ENCODE peak calls at places on chromosomes 6 and 20, in eight cellular contexts. G, F, X, Z, Y, R, I and W are unnamed samples.

GRCh38 chr20:50413088-50413500 is 97.1 kb upstream of the PTPN1 start:
- DNase-seq in X (no peak), Z (peak; percentile 44), I (no peak), G (no peak), Y (no peak), R (no peak), F (peak; percentile 77), W (no peak)

GRCh38 chr6:14440891-14441358 is 323.4 kb downstream of the CD83 start:
- DNase-seq in F (no peak), R (no peak), Z (no peak), I (no peak), Y (no peak), G (no peak), X (no peak), W (no peak)

GRCh38 chr6:145562771-145563615 is 172.3 kb downstream of the EPM2A start:
- DNase-seq in I (no peak), F (no peak), Z (no peak), R (no peak), Y (no peak), X (no peak), G (no peak), W (peak; percentile 48)

GRCh38 chr6:157172088-157172768 is 151.1 kb downstream of the TMEM242 start:
- DNase-seq in G (no peak), X (no peak), R (no peak), F (no peak), Z (no peak), I (no peak), Y (no peak), W (no peak)

GRCh38 chr6:98487612-98488011 is 346.8 kb upstream of the POU3F2 start:
- DNase-seq in F (no peak), X (no peak), G (no peak), Z (no peak), Y (peak; percentile 64), R (no peak), I (no peak), W (no peak)

GRCh38 chr20:48350291-48350988 is 477.4 kb downstream of the PREX1 start:
- DNase-seq in G (no peak), Z (peak; percentile 56), I (no peak), X (peak; percentile 57), R (no peak), F (peak; percentile 22), Y (peak; percentile 62), W (no peak)

GRCh38 chr6:92479821-92480220 is 939.5 kb downstream of the EPHA7 start:
- DNase-seq in Y (no peak), R (no peak), I (no peak), X (no peak), G (no peak), Z (no peak), F (peak; percentile 1), W (no peak)

GRCh38 chr6:166418691-166419143 is 36.0 kb upstream of the MPC1 start:
- DNase-seq in G (no peak), Y (no peak), F (no peak), X (no peak), Z (no peak), I (no peak), R (no peak), W (no peak)

GRCh38 chr20:40966103-40966502 is 62.5 kb upstream of the TOP1 start:
- DNase-seq in F (no peak), Z (no peak), I (no peak), X (no peak), R (no peak), Y (peak; percentile 53), G (no peak), W (no peak)

GRCh38 chr20:49508435-49509199 is 26.1 kb upstream of the KCNB1 start:
- DNase-seq in I (no peak), R (no peak), G (peak; percentile 13), F (peak; percentile 62), Z (peak; percentile 50), X (peak; percentile 42), Y (peak; percentile 76), W (no peak)

GRCh38 chr6:85551264-85551663 is 42.4 kb downstream of the SNX14 start:
- DNase-seq in F (no peak), R (no peak), I (no peak), Y (peak; percentile 2), G (no peak), X (peak; percentile 72), Z (no peak), W (no peak)

GRCh38 chr6:4071330-4071729 is 7.6 kb downstream of the FAM217A start:
- DNase-seq in Y (no peak), F (no peak), X (no peak), Z (no peak), G (no peak), R (no peak), I (no peak), W (no peak)

GRCh38 chr6:7060769-7061516 is 46.8 kb upstream of the RREB1 start:
- DNase-seq in Z (no peak), X (no peak), G (no peak), I (no peak), R (no peak), F (no peak), Y (no peak), W (no peak)

GRCh38 chr6:34195726-34196115 is 41.0 kb upstream of the HMGA1 start:
- DNase-seq in F (no peak), G (no peak), I (no peak), Y (no peak), R (peak; percentile 26), Z (no peak), X (peak; percentile 19), W (peak; percentile 50)

GRCh38 chr6:64439274-64439673 is 803.7 kb downstream of the PHF3 start:
- DNase-seq in G (no peak), F (no peak), Y (no peak), I (no peak), Z (no peak), R (no peak), X (no peak), W (no peak)

GRCh38 chr6:5438882-5439584 is 177.7 kb downstream of the FARS2 start:
- DNase-seq in I (no peak), R (no peak), F (no peak), Z (peak; percentile 65), G (no peak), X (no peak), Y (no peak), W (no peak)

GRCh38 chr6:26594730-26595632 is 1.8 kb upstream of the ABT1 start:
- DNase-seq in Z (peak; percentile 62), R (peak; percentile 68), X (peak; percentile 56), F (peak; percentile 64), Y (peak; percentile 70), G (peak; percentile 83), I (no peak), W (no peak)

GRCh38 chr6:29769336-29769735 is 46.1 kb downstream of the HLA-F start:
- DNase-seq in G (no peak), F (no peak), X (no peak), Y (peak; percentile 38), I (no peak), Z (no peak), R (no peak), W (no peak)

GRCh38 chr6:56359201-56359899 is 112.0 kb upstream of the COL21A1 start:
- DNase-seq in R (peak; percentile 81), I (no peak), Z (peak; percentile 63), F (peak; percentile 84), G (peak; percentile 72), Y (peak; percentile 81), X (peak; percentile 69), W (no peak)

GRCh38 chr6:151958332-151958731 is 150.8 kb downstream of the ESR1 start:
- DNase-seq in R (no peak), Z (no peak), F (peak; percentile 82), I (no peak), G (peak; percentile 81), X (no peak), Y (no peak), W (no peak)

DNA sequence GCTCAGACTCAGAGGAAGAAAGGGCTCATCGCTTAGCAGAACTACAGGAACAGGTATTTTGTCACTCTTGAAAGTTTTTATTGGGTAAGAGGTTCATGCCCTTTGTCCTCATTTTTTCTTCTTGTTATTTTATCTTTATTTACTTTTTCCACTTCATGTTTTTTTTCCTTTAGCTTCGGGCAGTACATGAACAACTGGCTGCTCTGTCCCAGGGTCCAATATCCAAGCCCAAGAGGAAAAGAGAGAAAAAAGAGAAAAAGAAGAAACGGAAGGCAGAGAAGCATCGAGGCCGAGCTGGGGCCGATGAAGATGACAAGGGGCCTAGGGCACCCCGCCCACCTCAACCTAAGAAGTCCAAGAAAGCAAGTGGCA is 9.5 kb downstream of the BRD2 start:
- DNase-seq in Y (no peak), F (no peak), R (no peak), Z (no peak), I (no peak), G (no peak), X (no peak), W (no peak)
- H3K36me3 ChIP-seq in Y (peaks cover 55% of the 10 kb centered on the region), F (peaks cover 74% of the 10 kb centered on the region), R (peaks cover 3% of the 10 kb centered on the region), Z (peaks cover 90% of the 10 kb centered on the region), I (peaks cover 37% of the 10 kb centered on the region), G (peaks cover 92% of the 10 kb centered on the region), X (peaks cover 93% of the 10 kb centered on the region), W (peaks cover 91% of the 10 kb centered on the region)

GRCh38 chr6:161091151-161091550 is 99.6 kb downstream of the MAP3K4 start:
- DNase-seq in X (no peak), R (no peak), G (no peak), I (no peak), Y (no peak), Z (no peak), F (no peak), W (no peak)
- H3K36me3 ChIP-seq in X (peaks cover 95% of the 10 kb centered on the region), R (no peaks in the 10 kb centered on the region), G (peaks cover 8% of the 10 kb centered on the region), I (no peaks in the 10 kb centered on the region), Y (peaks cover 21% of the 10 kb centered on the region), Z (peaks cover 70% of the 10 kb centered on the region), F (peaks cover 56% of the 10 kb centered on the region), W (peaks cover 88% of the 10 kb centered on the region)

DNA sequence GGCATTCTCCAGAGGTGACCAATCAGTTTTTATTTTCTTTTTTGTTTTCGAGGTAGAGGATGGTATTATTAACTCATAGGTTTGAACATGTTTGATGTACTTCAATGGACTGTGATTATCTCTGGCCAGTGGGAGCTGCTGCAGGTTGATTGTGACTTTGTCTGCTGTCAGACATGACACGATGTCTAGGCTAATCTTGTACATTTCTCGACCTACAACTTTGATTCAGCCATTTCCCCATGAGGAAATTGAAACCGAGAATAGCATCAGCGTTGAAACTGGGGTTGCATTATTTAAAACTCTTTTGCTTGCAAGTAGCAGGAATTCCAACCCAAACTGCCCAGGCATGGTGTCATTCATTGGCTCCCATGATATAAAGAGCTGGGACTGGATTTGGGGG is 218.9 kb downstream of the CDH26 start:
- DNase-seq in R (no peak), F (no peak), Y (no peak), I (no peak), Z (no peak), X (no peak), G (no peak), W (no peak)
- H3K36me3 ChIP-seq in R (no peaks in the 10 kb centered on the region), F (no peaks in the 10 kb centered on the region), Y (no peaks in the 10 kb centered on the region), I (no peaks in the 10 kb centered on the region), Z (no peaks in the 10 kb centered on the region), X (no peaks in the 10 kb centered on the region), G (no peaks in the 10 kb centered on the region), W (no peaks in the 10 kb centered on the region)

DNA sequence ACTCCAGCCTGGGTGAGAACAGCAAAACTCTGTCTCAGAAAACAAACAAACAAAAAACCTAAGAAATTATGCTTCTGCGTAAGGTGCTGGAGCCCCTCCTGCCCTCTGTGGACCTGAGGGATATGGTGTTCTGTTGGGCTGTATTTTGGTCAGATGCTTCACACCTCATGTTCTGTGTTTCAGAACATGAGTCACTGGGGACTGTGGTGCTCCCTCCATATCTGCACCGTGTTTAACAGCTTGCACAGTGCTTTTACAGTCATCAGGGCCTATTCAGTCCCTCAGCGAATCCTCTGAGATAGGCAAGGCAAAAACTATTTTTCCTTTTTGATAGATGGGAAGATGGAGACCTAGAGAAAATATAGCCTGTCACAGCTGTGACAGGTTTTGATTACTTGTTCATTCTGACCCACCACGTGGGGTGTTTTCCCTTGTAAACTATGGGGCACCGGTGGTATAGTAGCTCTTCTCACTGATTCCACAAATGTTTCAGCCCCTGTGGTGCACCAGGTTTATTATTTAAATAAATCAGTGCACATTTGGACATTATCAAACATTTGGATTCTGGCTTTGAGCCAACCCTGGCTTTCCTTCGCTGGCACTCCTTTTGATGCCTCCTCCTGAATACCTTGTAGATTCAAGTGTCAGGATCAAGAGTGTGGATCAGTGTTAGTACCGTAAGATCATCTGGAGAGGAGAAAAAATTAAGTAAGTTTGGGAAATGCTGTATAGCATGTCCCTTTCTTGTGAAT is 9.6 kb downstream of the TTPAL start:
- DNase-seq in I (no peak), X (no peak), R (no peak), Y (no peak), G (no peak), Z (no peak), F (no peak), W (no peak)
- H3K36me3 ChIP-seq in I (peaks cover 3% of the 10 kb centered on the region), X (peaks cover 68% of the 10 kb centered on the region), R (no peaks in the 10 kb centered on the region), Y (no peaks in the 10 kb centered on the region), G (peaks cover 61% of the 10 kb centered on the region), Z (peaks cover 87% of the 10 kb centered on the region), F (peaks cover 38% of the 10 kb centered on the region), W (peaks cover 83% of the 10 kb centered on the region)